ENCODE peak calls at places on chromosomes 5 and 9, in eight cellular contexts. I is uterus; J is spleen; E is cerebellum; B is activated T-helper 2 cell treated with anti-CD3 and anti-CD28 coated beads, Interferon-gamma antibody, Interleukin-2, Interleukin-4, amounts not matched to agents 10 μg/mL and 5 μg/mL and 100 μg/mL, durations not matched to agents 14 hours and 24 hours and 36 hours; K is GM13976; V is T-cell; F is neural progenitor cell. L is an unnamed sample.

GRCh38 chr9:70581214-70581966 is 166.9 kb upstream of the KLF9 start:
- DNase-seq in I (no peak), J (no peak), E (no peak), B (no peak), K (no peak), V (no peak), F (no peak), L (no peak)

GRCh38 chr9:92455217-92455616 is 27.1 kb downstream of the ASPN start:
- DNase-seq in I (no peak), J (no peak), E (no peak), B (no peak), K (no peak), V (no peak), F (peak; percentile 8), L (no peak)

GRCh38 chr5:74556631-74557595 is 83.6 kb downstream of the ENC1 start:
- DNase-seq in I (no peak), J (no peak), E (no peak), B (no peak), K (no peak), V (no peak), F (no peak), L (peak; percentile 63)

GRCh38 chr5:98989723-98990122 is 60.9 kb upstream of the CHD1 start:
- DNase-seq in I (no peak), J (no peak), E (no peak), B (no peak), K (no peak), V (no peak), F (no peak), L (no peak)

GRCh38 chr9:27714388-27714787 is 141.1 kb upstream of the C9orf72 start:
- DNase-seq in I (no peak), J (no peak), E (peak; percentile 77), B (no peak), K (no peak), V (no peak), F (no peak), L (no peak)

GRCh38 chr5:179818746-179819295 is 1.9 kb upstream of the SQSTM1 start:
- DNase-seq in I (peak; percentile 97), J (peak; percentile 98), E (peak; percentile 83), B (peak; percentile 80), K (peak; percentile 96), V (peak; percentile 89), F (peak; percentile 54), L (peak; percentile 97)

GRCh38 chr9:68653141-68653595 is 51.9 kb upstream of the PIP5K1B start:
- DNase-seq in I (no peak), J (no peak), E (no peak), B (peak; percentile 22), K (peak; percentile 47), V (no peak), F (no peak), L (no peak)

GRCh38 chr5:67248703-67249589 is 52.3 kb upstream of the CD180 start:
- DNase-seq in I (no peak), J (no peak), E (no peak), B (no peak), K (no peak), V (no peak), F (no peak), L (no peak)

GRCh38 chr5:124061663-124062062 is 549.7 kb downstream of the CSNK1G3 start:
- DNase-seq in I (peak; percentile 59), J (no peak), E (no peak), B (no peak), K (no peak), V (no peak), F (no peak), L (peak; percentile 9)

GRCh38 chr9:95333426-95333825 is 15.9 kb upstream of the FANCC start:
- DNase-seq in I (no peak), J (no peak), E (no peak), B (no peak), K (no peak), V (no peak), F (no peak), L (peak; percentile 19)

GRCh38 chr9:135456436-135457104 is 23.0 kb upstream of the PPP1R26 start:
- DNase-seq in I (no peak), J (no peak), E (peak; percentile 62), B (no peak), K (no peak), V (no peak), F (no peak), L (no peak)

GRCh38 chr5:6914336-6914735 is 201.1 kb downstream of the TENT4A start:
- DNase-seq in I (no peak), J (no peak), E (no peak), B (no peak), K (no peak), V (no peak), F (no peak), L (no peak)

GRCh38 chr9:30913331-30913730 is 1471.1 kb upstream of the ACO1 start:
- DNase-seq in I (no peak), J (no peak), E (no peak), B (no peak), K (no peak), V (no peak), F (peak; percentile 64), L (no peak)

GRCh38 chr5:151637676-151638075 is 46.5 kb upstream of the FAT2 start:
- DNase-seq in I (no peak), J (no peak), E (no peak), B (no peak), K (no peak), V (no peak), F (no peak), L (no peak)

GRCh38 chr9:134518004-134518606 is 123.5 kb upstream of the COL5A1 start:
- DNase-seq in I (no peak), J (no peak), E (peak; percentile 55), B (no peak), K (no peak), V (no peak), F (no peak), L (no peak)

GRCh38 chr9:137286980-137287383 is 9.5 kb downstream of the TOR4A start:
- DNase-seq in I (no peak), J (peak; percentile 51), E (no peak), B (no peak), K (peak; percentile 72), V (no peak), F (peak; percentile 64), L (peak; percentile 74)

GRCh38 chr9:89023788-89024187 is 32.5 kb downstream of the S1PR3 start:
- DNase-seq in I (no peak), J (no peak), E (no peak), B (no peak), K (no peak), V (no peak), F (no peak), L (no peak)

GRCh38 chr5:73496984-73497457 is 1.2 kb upstream of the BTF3 start:
- DNase-seq in I (no peak), J (no peak), E (peak; percentile 8), B (no peak), K (peak; percentile 31), V (no peak), F (peak; percentile 42), L (peak; percentile 73)

GRCh38 chr9:135450956-135451355 is 28.6 kb upstream of the PPP1R26 start:
- DNase-seq in I (no peak), J (no peak), E (no peak), B (no peak), K (no peak), V (no peak), F (no peak), L (no peak)

GRCh38 chr5:189486-189885 is 1.8 kb upstream of the LRRC14B start:
- DNase-seq in I (no peak), J (peak; percentile 59), E (no peak), B (no peak), K (no peak), V (no peak), F (no peak), L (no peak)

GRCh38 chr5:5558593-5558992 is 136.1 kb downstream of the ICE1 start:
- DNase-seq in I (no peak), J (no peak), E (no peak), B (no peak), K (no peak), V (no peak), F (peak; percentile 25), L (no peak)

GRCh38 chr5:75337366-75338021 is 474 bp downstream of the HMGCR start:
- DNase-seq in I (peak; percentile 28), J (no peak), E (peak; percentile 21), B (peak; percentile 35), K (peak; percentile 32), V (no peak), F (no peak), L (no peak)